ENCODE peak calls at places on chromosomes 12 and 14, in four cellular contexts. One of them, this sample, is unnamed.

GRCh38 chr14:77613207-77613606 is 3.2 kb downstream of the SPTLC2 start:
- DNase-seq in T1000: no peak
- DNase-seq in HCT116: no peak
- DNase-seq in AG08396: no peak
- DNase-seq in this sample: no peak

GRCh38 chr12:113980537-113981337 is 14.6 kb upstream of the RBM19 start:
- DNase-seq in T1000: no peak
- DNase-seq in HCT116: peak; percentile 61
- DNase-seq in AG08396: peak; percentile 56
- DNase-seq in this sample: peak; percentile 38

GRCh38 chr12:10364839-10365681 is 24.8 kb downstream of the KLRK1 start:
- DNase-seq in T1000: peak; percentile 40
- DNase-seq in HCT116: peak; percentile 71
- DNase-seq in AG08396: peak; percentile 67
- DNase-seq in this sample: no peak

GRCh38 chr14:56512521-56512920 is 67.1 kb upstream of the TMEM260 start:
- DNase-seq in T1000: no peak
- DNase-seq in HCT116: no peak
- DNase-seq in AG08396: no peak
- DNase-seq in this sample: no peak

GRCh38 chr14:89621009-89621421 is 204.0 kb upstream of the FOXN3 start:
- DNase-seq in T1000: no peak
- DNase-seq in HCT116: no peak
- DNase-seq in AG08396: no peak
- DNase-seq in this sample: no peak

GRCh38 chr14:75306917-75307699 is 28.5 kb downstream of the FOS start:
- DNase-seq in T1000: no peak
- DNase-seq in HCT116: peak; percentile 26
- DNase-seq in AG08396: no peak
- DNase-seq in this sample: no peak

GRCh38 chr12:25756974-25757665 is 201.4 kb upstream of the RASSF8 start:
- DNase-seq in T1000: no peak
- DNase-seq in HCT116: no peak
- DNase-seq in AG08396: no peak
- DNase-seq in this sample: no peak

GRCh38 chr14:69945905-69946304 is 66.7 kb downstream of the SMOC1 start:
- DNase-seq in T1000: no peak
- DNase-seq in HCT116: no peak
- DNase-seq in AG08396: no peak
- DNase-seq in this sample: no peak

GRCh38 chr12:94792690-94793089 is 142.3 kb upstream of the TMCC3 start:
- DNase-seq in T1000: no peak
- DNase-seq in HCT116: no peak
- DNase-seq in AG08396: no peak
- DNase-seq in this sample: no peak

GRCh38 chr12:7787574-7788315 is 1.5 kb upstream of the NANOG start:
- DNase-seq in T1000: no peak
- DNase-seq in HCT116: no peak
- DNase-seq in AG08396: no peak
- DNase-seq in this sample: no peak

GRCh38 chr14:91059576-91060471 is 617 bp downstream of the RPS6KA5 start:
- DNase-seq in T1000: peak; percentile 28
- DNase-seq in HCT116: no peak
- DNase-seq in AG08396: peak; percentile 72
- DNase-seq in this sample: peak; percentile 34

GRCh38 chr14:28603606-28604005 is 163.0 kb upstream of the FOXG1 start:
- DNase-seq in T1000: no peak
- DNase-seq in HCT116: no peak
- DNase-seq in AG08396: no peak
- DNase-seq in this sample: no peak

GRCh38 chr14:33943081-33943480 is 7.8 kb downstream of the EGLN3 start:
- DNase-seq in T1000: no peak
- DNase-seq in HCT116: no peak
- DNase-seq in AG08396: no peak
- DNase-seq in this sample: no peak

GRCh38 chr12:81212996-81213696 is 135.3 kb downstream of the ACSS3 start:
- DNase-seq in T1000: no peak
- DNase-seq in HCT116: no peak
- DNase-seq in AG08396: no peak
- DNase-seq in this sample: no peak

GRCh38 chr14:77406718-77407117 is 16.6 kb downstream of the NOXRED1 start:
- DNase-seq in T1000: no peak
- DNase-seq in HCT116: no peak
- DNase-seq in AG08396: no peak
- DNase-seq in this sample: no peak

GRCh38 chr14:91322623-91323022 is 78.1 kb upstream of the GPR68 start:
- DNase-seq in T1000: no peak
- DNase-seq in HCT116: no peak
- DNase-seq in AG08396: no peak
- DNase-seq in this sample: no peak

GRCh38 chr14:64412237-64412636 is 24.1 kb downstream of the MTHFD1 start:
- DNase-seq in T1000: no peak
- DNase-seq in HCT116: no peak
- DNase-seq in AG08396: no peak
- DNase-seq in this sample: no peak

GRCh38 chr12:94150483-94151225 is 2.3 kb downstream of the PLXNC1 start:
- DNase-seq in T1000: no peak
- DNase-seq in HCT116: no peak
- DNase-seq in AG08396: no peak
- DNase-seq in this sample: no peak

GRCh38 chr14:64496764-64497163 is 6.9 kb downstream of the ZBTB25 start:
- DNase-seq in T1000: no peak
- DNase-seq in HCT116: no peak
- DNase-seq in AG08396: no peak
- DNase-seq in this sample: no peak

GRCh38 chr12:95548056-95548538 is 3.2 kb downstream of the USP44 start:
- DNase-seq in T1000: peak; percentile 4
- DNase-seq in HCT116: no peak
- DNase-seq in AG08396: peak; percentile 50
- DNase-seq in this sample: no peak

GRCh38 chr12:124463341-124463861 is 104.0 kb downstream of the NCOR2 start:
- DNase-seq in T1000: no peak
- DNase-seq in HCT116: no peak
- DNase-seq in AG08396: no peak
- DNase-seq in this sample: no peak

GRCh38 chr12:2003676-2004112 is 563 bp downstream of the DCP1B start:
- DNase-seq in T1000: peak; percentile 53
- DNase-seq in HCT116: no peak
- DNase-seq in AG08396: no peak
- DNase-seq in this sample: no peak

GRCh38 chr14:99793213-99794155 is at the start of gene EML1:
- DNase-seq in T1000: peak; percentile 68
- DNase-seq in HCT116: peak; percentile 23
- DNase-seq in AG08396: peak; percentile 99
- DNase-seq in this sample: peak; percentile 91

GRCh38 chr12:66269757-66270383 is 32.4 kb upstream of the HELB start:
- DNase-seq in T1000: no peak
- DNase-seq in HCT116: peak; percentile 45
- DNase-seq in AG08396: peak; percentile 50
- DNase-seq in this sample: peak; percentile 7

GRCh38 chr12:112148031-112148513 is 22.7 kb downstream of the TRAFD1 start:
- DNase-seq in T1000: no peak
- DNase-seq in HCT116: no peak
- DNase-seq in AG08396: no peak
- DNase-seq in this sample: peak; percentile 25

GRCh38 chr12:83656004-83656403 is 969.3 kb downstream of the TMTC2 start:
- DNase-seq in T1000: no peak
- DNase-seq in HCT116: no peak
- DNase-seq in AG08396: no peak
- DNase-seq in this sample: no peak

GRCh38 chr12:10540776-10541205 is 35.1 kb downstream of the EIF2S3B start:
- DNase-seq in T1000: no peak
- DNase-seq in HCT116: no peak
- DNase-seq in AG08396: no peak
- DNase-seq in this sample: no peak

GRCh38 chr12:79016181-79016580 is 151.6 kb downstream of the SYT1 start:
- DNase-seq in T1000: no peak
- DNase-seq in HCT116: no peak
- DNase-seq in AG08396: no peak
- DNase-seq in this sample: no peak

GRCh38 chr12:46487567-46488131 is 115.1 kb upstream of the SLC38A2 start:
- DNase-seq in T1000: no peak
- DNase-seq in HCT116: no peak
- DNase-seq in AG08396: no peak
- DNase-seq in this sample: no peak

GRCh38 chr14:90676356-90676755 is 139.9 kb downstream of the TTC7B start:
- DNase-seq in T1000: no peak
- DNase-seq in HCT116: no peak
- DNase-seq in AG08396: no peak
- DNase-seq in this sample: no peak

GRCh38 chr12:2615665-2616387 is 178.9 kb upstream of the FKBP4 start:
- DNase-seq in T1000: no peak
- DNase-seq in HCT116: no peak
- DNase-seq in AG08396: no peak
- DNase-seq in this sample: no peak

GRCh38 chr12:4609071-4609470 is 39.8 kb downstream of the AKAP3 start:
- DNase-seq in T1000: no peak
- DNase-seq in HCT116: no peak
- DNase-seq in AG08396: no peak
- DNase-seq in this sample: no peak

GRCh38 chr12:27922591-27923139 is 49.9 kb downstream of the PTHLH start:
- DNase-seq in T1000: peak; percentile 39
- DNase-seq in HCT116: no peak
- DNase-seq in AG08396: peak; percentile 28
- DNase-seq in this sample: peak; percentile 33

GRCh38 chr12:132355742-132356681 is 26.6 kb upstream of the GALNT9 start:
- DNase-seq in T1000: no peak
- DNase-seq in HCT116: no peak
- DNase-seq in AG08396: no peak
- DNase-seq in this sample: no peak

GRCh38 chr12:99059824-99060526 is 414.9 kb downstream of the APAF1 start:
- DNase-seq in T1000: no peak
- DNase-seq in HCT116: no peak
- DNase-seq in AG08396: no peak
- DNase-seq in this sample: no peak